ENCODE peak calls at places on chromosomes 7 and 10, in six cellular contexts. One of them, this sample, is unnamed.

GRCh38 chr7:128954830-128955797 is 17.4 kb downstream of the IRF5 start:
- DNase-seq in NCI-H2029 treated with DMSO at 0.1 percent for 48 hours: peak; percentile 11
- DNase-seq in AG20443: peak; percentile 92
- DNase-seq in nephron progenitor cell: no peak
- DNase-seq in occipital lobe: no peak
- DNase-seq in ELF-1: no peak
- DNase-seq in this sample: no peak

GRCh38 chr7:27689045-27689877 is 26.6 kb upstream of the HIBADH start:
- DNase-seq in ELF-1: peak; percentile 59
- DNase-seq in NCI-H2029 treated with DMSO at 0.1 percent for 48 hours: no peak
- DNase-seq in nephron progenitor cell: no peak
- DNase-seq in AG20443: peak; percentile 47
- DNase-seq in occipital lobe: no peak
- DNase-seq in this sample: peak; percentile 69

GRCh38 chr7:12655161-12655560 is 32.3 kb upstream of the ARL4A start:
- DNase-seq in nephron progenitor cell: no peak
- DNase-seq in ELF-1: no peak
- DNase-seq in AG20443: no peak
- DNase-seq in NCI-H2029 treated with DMSO at 0.1 percent for 48 hours: no peak
- DNase-seq in occipital lobe: no peak
- DNase-seq in this sample: no peak

GRCh38 chr10:77505431-77506334 is 131.9 kb downstream of the KCNMA1 start:
- DNase-seq in ELF-1: no peak
- DNase-seq in AG20443: peak; percentile 84
- DNase-seq in occipital lobe: no peak
- DNase-seq in NCI-H2029 treated with DMSO at 0.1 percent for 48 hours: no peak
- DNase-seq in nephron progenitor cell: no peak
- DNase-seq in this sample: no peak

GRCh38 chr10:100338434-100339036 is 8.5 kb upstream of the SCD start:
- DNase-seq in ELF-1: peak; percentile 81
- DNase-seq in nephron progenitor cell: peak; percentile 82
- DNase-seq in occipital lobe: peak; percentile 28
- DNase-seq in NCI-H2029 treated with DMSO at 0.1 percent for 48 hours: no peak
- DNase-seq in AG20443: peak; percentile 83
- DNase-seq in this sample: peak; percentile 81

GRCh38 chr7:94061316-94061715 is 57.2 kb upstream of the BET1 start:
- DNase-seq in AG20443: no peak
- DNase-seq in occipital lobe: no peak
- DNase-seq in ELF-1: no peak
- DNase-seq in nephron progenitor cell: no peak
- DNase-seq in NCI-H2029 treated with DMSO at 0.1 percent for 48 hours: no peak
- DNase-seq in this sample: no peak

GRCh38 chr7:28575241-28575643 is 162.9 kb downstream of the CREB5 start:
- DNase-seq in ELF-1: no peak
- DNase-seq in nephron progenitor cell: no peak
- DNase-seq in NCI-H2029 treated with DMSO at 0.1 percent for 48 hours: no peak
- DNase-seq in AG20443: no peak
- DNase-seq in occipital lobe: no peak
- DNase-seq in this sample: no peak

GRCh38 chr7:44278451-44279161 is 46.8 kb downstream of the CAMK2B start:
- DNase-seq in AG20443: no peak
- DNase-seq in ELF-1: no peak
- DNase-seq in nephron progenitor cell: peak; percentile 0
- DNase-seq in occipital lobe: no peak
- DNase-seq in NCI-H2029 treated with DMSO at 0.1 percent for 48 hours: no peak
- DNase-seq in this sample: no peak

GRCh38 chr10:44857363-44858016 is 53.6 kb upstream of the TMEM72 start:
- DNase-seq in nephron progenitor cell: peak; percentile 86
- DNase-seq in AG20443: peak; percentile 89
- DNase-seq in NCI-H2029 treated with DMSO at 0.1 percent for 48 hours: no peak
- DNase-seq in ELF-1: peak; percentile 92
- DNase-seq in occipital lobe: no peak
- DNase-seq in this sample: peak; percentile 87

GRCh38 chr7:30918676-30919075 is 7.0 kb downstream of the AQP1 start:
- DNase-seq in nephron progenitor cell: no peak
- DNase-seq in ELF-1: no peak
- DNase-seq in AG20443: no peak
- DNase-seq in occipital lobe: no peak
- DNase-seq in NCI-H2029 treated with DMSO at 0.1 percent for 48 hours: no peak
- DNase-seq in this sample: no peak

GRCh38 chr7:1257863-1258262 is 25.2 kb downstream of the UNCX start:
- DNase-seq in NCI-H2029 treated with DMSO at 0.1 percent for 48 hours: no peak
- DNase-seq in AG20443: no peak
- DNase-seq in nephron progenitor cell: no peak
- DNase-seq in ELF-1: no peak
- DNase-seq in occipital lobe: no peak
- DNase-seq in this sample: no peak

GRCh38 chr10:201328-201771 is 66.1 kb downstream of the ZMYND11 start:
- DNase-seq in AG20443: peak; percentile 21
- DNase-seq in nephron progenitor cell: no peak
- DNase-seq in occipital lobe: no peak
- DNase-seq in ELF-1: no peak
- DNase-seq in NCI-H2029 treated with DMSO at 0.1 percent for 48 hours: no peak
- DNase-seq in this sample: no peak

GRCh38 chr7:144378651-144379050 is 23.4 kb downstream of the ARHGEF5 start:
- DNase-seq in occipital lobe: no peak
- DNase-seq in AG20443: no peak
- DNase-seq in ELF-1: no peak
- DNase-seq in nephron progenitor cell: no peak
- DNase-seq in NCI-H2029 treated with DMSO at 0.1 percent for 48 hours: no peak
- DNase-seq in this sample: no peak

GRCh38 chr7:101690061-101690460 is 61.0 kb upstream of the MYL10 start:
- DNase-seq in ELF-1: no peak
- DNase-seq in AG20443: no peak
- DNase-seq in nephron progenitor cell: no peak
- DNase-seq in NCI-H2029 treated with DMSO at 0.1 percent for 48 hours: no peak
- DNase-seq in occipital lobe: no peak
- DNase-seq in this sample: no peak

GRCh38 chr7:124937076-124937475 is 7.5 kb upstream of the POT1 start:
- DNase-seq in ELF-1: no peak
- DNase-seq in nephron progenitor cell: no peak
- DNase-seq in AG20443: no peak
- DNase-seq in NCI-H2029 treated with DMSO at 0.1 percent for 48 hours: no peak
- DNase-seq in occipital lobe: no peak
- DNase-seq in this sample: no peak

GRCh38 chr10:49761789-49762565 is at the start of gene OGDHL:
- DNase-seq in AG20443: peak; percentile 87
- DNase-seq in occipital lobe: peak; percentile 43
- DNase-seq in nephron progenitor cell: peak; percentile 96
- DNase-seq in ELF-1: peak; percentile 69
- DNase-seq in NCI-H2029 treated with DMSO at 0.1 percent for 48 hours: no peak
- DNase-seq in this sample: peak; percentile 92

GRCh38 chr10:33249659-33250058 is 84.8 kb downstream of the NRP1 start:
- DNase-seq in AG20443: no peak
- DNase-seq in ELF-1: no peak
- DNase-seq in nephron progenitor cell: no peak
- DNase-seq in NCI-H2029 treated with DMSO at 0.1 percent for 48 hours: no peak
- DNase-seq in occipital lobe: no peak
- DNase-seq in this sample: no peak

GRCh38 chr10:59362991-59363390 is 642 bp upstream of the FAM13C start:
- DNase-seq in AG20443: peak; percentile 58
- DNase-seq in nephron progenitor cell: peak; percentile 62
- DNase-seq in ELF-1: peak; percentile 63
- DNase-seq in NCI-H2029 treated with DMSO at 0.1 percent for 48 hours: no peak
- DNase-seq in occipital lobe: peak; percentile 51
- DNase-seq in this sample: peak; percentile 46

GRCh38 chr7:26856481-26856880 is 7.9 kb downstream of the SKAP2 start:
- DNase-seq in ELF-1: no peak
- DNase-seq in occipital lobe: no peak
- DNase-seq in AG20443: peak; percentile 10
- DNase-seq in nephron progenitor cell: no peak
- DNase-seq in NCI-H2029 treated with DMSO at 0.1 percent for 48 hours: no peak
- DNase-seq in this sample: no peak

GRCh38 chr10:2494386-2494785 is 573.0 kb upstream of the PFKP start:
- DNase-seq in nephron progenitor cell: no peak
- DNase-seq in occipital lobe: no peak
- DNase-seq in NCI-H2029 treated with DMSO at 0.1 percent for 48 hours: no peak
- DNase-seq in ELF-1: no peak
- DNase-seq in AG20443: no peak
- DNase-seq in this sample: no peak

GRCh38 chr7:43647314-43647691 is 64.4 kb downstream of the STK17A start:
- DNase-seq in ELF-1: peak; percentile 92
- DNase-seq in occipital lobe: no peak
- DNase-seq in nephron progenitor cell: no peak
- DNase-seq in NCI-H2029 treated with DMSO at 0.1 percent for 48 hours: peak; percentile 57
- DNase-seq in AG20443: peak; percentile 37
- DNase-seq in this sample: peak; percentile 55

GRCh38 chr7:116912269-116912909 is 40.9 kb upstream of the ST7 start:
- DNase-seq in nephron progenitor cell: no peak
- DNase-seq in NCI-H2029 treated with DMSO at 0.1 percent for 48 hours: no peak
- DNase-seq in AG20443: no peak
- DNase-seq in ELF-1: no peak
- DNase-seq in occipital lobe: no peak
- DNase-seq in this sample: no peak

GRCh38 chr10:125103466-125104377 is 56.6 kb downstream of the CTBP2 start:
- DNase-seq in nephron progenitor cell: no peak
- DNase-seq in ELF-1: no peak
- DNase-seq in occipital lobe: no peak
- DNase-seq in AG20443: no peak
- DNase-seq in NCI-H2029 treated with DMSO at 0.1 percent for 48 hours: no peak
- DNase-seq in this sample: no peak

GRCh38 chr7:5143935-5144903 is 45.8 kb upstream of the WIPI2 start:
- DNase-seq in occipital lobe: peak; percentile 57
- DNase-seq in ELF-1: no peak
- DNase-seq in NCI-H2029 treated with DMSO at 0.1 percent for 48 hours: no peak
- DNase-seq in AG20443: peak; percentile 30
- DNase-seq in nephron progenitor cell: no peak
- DNase-seq in this sample: peak; percentile 24

GRCh38 chr7:129906700-129907099 is 46.1 kb downstream of the UBE2H start:
- DNase-seq in AG20443: no peak
- DNase-seq in nephron progenitor cell: no peak
- DNase-seq in occipital lobe: no peak
- DNase-seq in ELF-1: no peak
- DNase-seq in NCI-H2029 treated with DMSO at 0.1 percent for 48 hours: no peak
- DNase-seq in this sample: no peak

GRCh38 chr10:25849971-25850370 is 84.1 kb upstream of the MYO3A start:
- DNase-seq in occipital lobe: no peak
- DNase-seq in NCI-H2029 treated with DMSO at 0.1 percent for 48 hours: no peak
- DNase-seq in nephron progenitor cell: no peak
- DNase-seq in ELF-1: no peak
- DNase-seq in AG20443: no peak
- DNase-seq in this sample: no peak

GRCh38 chr10:772227-772637 is 82.8 kb upstream of the DIP2C start:
- DNase-seq in NCI-H2029 treated with DMSO at 0.1 percent for 48 hours: no peak
- DNase-seq in ELF-1: no peak
- DNase-seq in AG20443: peak; percentile 6
- DNase-seq in occipital lobe: no peak
- DNase-seq in nephron progenitor cell: no peak
- DNase-seq in this sample: peak; percentile 42

GRCh38 chr10:71769279-71769823 is 4.0 kb downstream of the VSIR start:
- DNase-seq in nephron progenitor cell: no peak
- DNase-seq in AG20443: no peak
- DNase-seq in occipital lobe: no peak
- DNase-seq in NCI-H2029 treated with DMSO at 0.1 percent for 48 hours: no peak
- DNase-seq in ELF-1: no peak
- DNase-seq in this sample: no peak

GRCh38 chr7:158820656-158821055 is 8.7 kb downstream of the ESYT2 start:
- DNase-seq in ELF-1: no peak
- DNase-seq in occipital lobe: no peak
- DNase-seq in nephron progenitor cell: no peak
- DNase-seq in NCI-H2029 treated with DMSO at 0.1 percent for 48 hours: no peak
- DNase-seq in AG20443: no peak
- DNase-seq in this sample: no peak

GRCh38 chr7:93575555-93576397 is 1.3 kb upstream of the CALCR start:
- DNase-seq in nephron progenitor cell: peak; percentile 20
- DNase-seq in AG20443: peak; percentile 9
- DNase-seq in occipital lobe: no peak
- DNase-seq in ELF-1: peak; percentile 47
- DNase-seq in NCI-H2029 treated with DMSO at 0.1 percent for 48 hours: no peak
- DNase-seq in this sample: peak; percentile 36

GRCh38 chr10:71259815-71260501 is 47.6 kb downstream of the UNC5B start:
- DNase-seq in nephron progenitor cell: no peak
- DNase-seq in NCI-H2029 treated with DMSO at 0.1 percent for 48 hours: no peak
- DNase-seq in AG20443: peak; percentile 46
- DNase-seq in ELF-1: no peak
- DNase-seq in occipital lobe: no peak
- DNase-seq in this sample: no peak

GRCh38 chr10:1638889-1639418 is 98.4 kb downstream of the ADARB2 start:
- DNase-seq in nephron progenitor cell: no peak
- DNase-seq in AG20443: no peak
- DNase-seq in occipital lobe: no peak
- DNase-seq in ELF-1: no peak
- DNase-seq in NCI-H2029 treated with DMSO at 0.1 percent for 48 hours: peak; percentile 42
- DNase-seq in this sample: no peak

GRCh38 chr10:131885391-131886165 is 15.2 kb upstream of the PPP2R2D start:
- DNase-seq in nephron progenitor cell: peak; percentile 85
- DNase-seq in occipital lobe: peak; percentile 56
- DNase-seq in NCI-H2029 treated with DMSO at 0.1 percent for 48 hours: no peak
- DNase-seq in AG20443: peak; percentile 88
- DNase-seq in ELF-1: peak; percentile 89
- DNase-seq in this sample: peak; percentile 93

GRCh38 chr10:75294031-75294437 is 58.3 kb upstream of the COMTD1 start:
- DNase-seq in AG20443: no peak
- DNase-seq in occipital lobe: no peak
- DNase-seq in NCI-H2029 treated with DMSO at 0.1 percent for 48 hours: no peak
- DNase-seq in nephron progenitor cell: no peak
- DNase-seq in ELF-1: peak; percentile 35
- DNase-seq in this sample: no peak

This sample was measured in iPS-NIHi11.